ENCODE peak calls at places on chromosomes 11 and 22, in eight cellular contexts. Q is A549, H is NAMALWA, N is amniotic epithelial cell, O is epithelial cell of esophagus, J is aorta, C is stromal cell of bone marrow, M is LNCaP clone FGC. P is an unnamed sample.

GRCh38 chr22:23361676-23362075 is 181.4 kb downstream of the BCR start:
- DNase-seq in M (no peak), O (no peak), Q (no peak), C (no peak), H (no peak), J (no peak), N (no peak), P (no peak)

GRCh38 chr11:118200901-118201680 is 23.7 kb downstream of the JAML start:
- DNase-seq in H (no peak), Q (no peak), C (no peak), M (no peak), N (no peak), J (no peak), O (no peak), P (no peak)

GRCh38 chr11:61816736-61817455 is at the start of gene FADS1:
- DNase-seq in N (peak; percentile 94), Q (peak; percentile 97), O (peak; percentile 84), J (peak; percentile 97), C (peak; percentile 76), H (no peak), M (no peak), P (peak; percentile 93)

GRCh38 chr11:12474871-12475270 is 97.5 kb downstream of the PARVA start:
- DNase-seq in Q (no peak), C (no peak), H (no peak), M (no peak), O (no peak), J (no peak), N (no peak), P (no peak)

GRCh38 chr11:117722074-117722473 is 74.9 kb downstream of the DSCAML1 start:
- DNase-seq in O (no peak), M (no peak), Q (no peak), C (no peak), N (no peak), H (no peak), J (no peak), P (no peak)

GRCh38 chr11:86492370-86493030 is 117.8 kb downstream of the CCDC81 start:
- DNase-seq in O (no peak), J (peak; percentile 51), C (no peak), N (peak; percentile 53), H (no peak), Q (no peak), M (no peak), P (no peak)

GRCh38 chr11:68751331-68751856 is at the start of gene TESMIN:
- DNase-seq in C (no peak), O (peak; percentile 88), N (peak; percentile 65), M (peak; percentile 37), J (peak; percentile 91), H (peak; percentile 76), Q (peak; percentile 89), P (peak; percentile 85)

GRCh38 chr22:19290400-19291217 is 910 bp downstream of the CLTCL1 start:
- DNase-seq in O (peak; percentile 17), N (peak; percentile 18), C (no peak), J (no peak), M (no peak), H (peak; percentile 30), Q (no peak), P (peak; percentile 24)

GRCh38 chr11:19524171-19524671 is 188.4 kb upstream of the NAV2 start:
- DNase-seq in M (no peak), C (peak; percentile 9), O (no peak), N (no peak), J (no peak), Q (no peak), H (no peak), P (peak; percentile 94)

GRCh38 chr22:21443735-21444421 is 23.3 kb upstream of the TMEM191C start:
- DNase-seq in H (no peak), C (no peak), O (no peak), J (no peak), N (no peak), Q (no peak), M (no peak), P (no peak)

GRCh38 chr11:11022126-11022730 is 164.4 kb upstream of the ZBED5 start:
- DNase-seq in C (no peak), J (no peak), H (peak; percentile 45), N (no peak), Q (peak; percentile 16), M (no peak), O (peak; percentile 39), P (peak; percentile 58)

GRCh38 chr22:33579448-33580093 is 340.7 kb downstream of the LARGE1 start:
- DNase-seq in C (peak; percentile 17), N (no peak), J (peak; percentile 49), O (peak; percentile 15), Q (peak; percentile 68), M (peak; percentile 4), H (peak; percentile 82), P (peak; percentile 83)

GRCh38 chr11:69750108-69750850 is 24.9 kb downstream of the FGF4 start:
- DNase-seq in J (no peak), O (no peak), M (no peak), C (no peak), N (no peak), H (no peak), Q (no peak), P (no peak)

GRCh38 chr22:49613108-49613507 is 214.6 kb downstream of the BRD1 start:
- DNase-seq in J (no peak), Q (no peak), H (no peak), M (no peak), N (no peak), C (no peak), O (no peak), P (no peak)

GRCh38 chr11:44987506-44987905 is 36.8 kb upstream of the TP53I11 start:
- DNase-seq in J (peak; percentile 10), O (no peak), N (no peak), C (no peak), Q (no peak), M (no peak), H (no peak), P (no peak)

GRCh38 chr11:119617343-119617713 is 111.7 kb downstream of the NECTIN1 start:
- DNase-seq in O (no peak), C (no peak), J (no peak), Q (no peak), H (no peak), N (peak; percentile 21), M (no peak), P (no peak)

GRCh38 chr11:7493670-7494069 is 8.4 kb downstream of the OLFML1 start:
- DNase-seq in N (no peak), J (no peak), C (no peak), Q (no peak), M (no peak), H (no peak), O (no peak), P (no peak)

GRCh38 chr11:92804388-92804787 is 165.1 kb upstream of the MTNR1B start:
- DNase-seq in C (no peak), O (no peak), Q (no peak), H (no peak), M (no peak), N (no peak), J (no peak), P (no peak)

GRCh38 chr22:33126881-33127280 is 68.7 kb upstream of the SYN3 start:
- DNase-seq in Q (peak; percentile 35), H (no peak), O (peak; percentile 13), J (no peak), M (peak; percentile 1), C (no peak), N (no peak), P (peak; percentile 58)

GRCh38 chr11:13277719-13278619 is at the start of gene BMAL1:
- DNase-seq in Q (no peak), J (peak; percentile 79), H (no peak), C (no peak), N (peak; percentile 19), M (no peak), O (peak; percentile 15), P (no peak)

GRCh38 chr11:46918087-46918751 is at the start of gene LRP4:
- DNase-seq in N (no peak), C (no peak), H (peak; percentile 25), J (no peak), O (peak; percentile 31), M (no peak), Q (peak; percentile 35), P (no peak)

GRCh38 chr11:85976525-85976924 is 92.4 kb downstream of the PICALM start:
- DNase-seq in Q (no peak), M (no peak), J (no peak), N (no peak), C (no peak), O (no peak), H (no peak), P (no peak)

GRCh38 chr11:67032830-67033555 is 10.1 kb downstream of the SYT12 start:
- DNase-seq in C (peak; percentile 90), O (peak; percentile 69), M (no peak), Q (peak; percentile 64), N (peak; percentile 79), J (peak; percentile 90), H (no peak), P (peak; percentile 84)

GRCh38 chr11:89521294-89521693 is 30.1 kb upstream of the NOX4 start:
- DNase-seq in C (no peak), H (no peak), J (no peak), O (no peak), M (no peak), Q (no peak), N (no peak), P (no peak)

GRCh38 chr22:19535001-19535400 is 10.8 kb upstream of the CLDN5 start:
- DNase-seq in M (no peak), C (no peak), J (no peak), O (no peak), N (no peak), H (no peak), Q (no peak), P (no peak)

GRCh38 chr11:2318707-2319106 is 16.9 kb downstream of the TSPAN32 start:
- DNase-seq in O (no peak), M (no peak), N (no peak), J (no peak), H (no peak), Q (no peak), C (no peak), P (no peak)

P was measured in trophoblast cell.